ENCODE peak calls at places on chromosomes 11 and 22, in four cellular contexts. V, M, U and I are unnamed samples.
A peak's percentile ranks its signal among the peaks of the same experiment; 100 is the strongest.

GRCh38 chr11:111602865-111603632 is 800 bp downstream of the SIK2 start:
- DNase-seq in V (peak; percentile 49), M (no peak), U (peak; percentile 50), I (no peak)

GRCh38 chr11:43366597-43367121 is 7.9 kb downstream of the TTC17 start:
- DNase-seq in V (peak; percentile 60), M (no peak), U (no peak), I (no peak)

GRCh38 chr22:35437038-35437437 is 37.1 kb downstream of the MCM5 start:
- DNase-seq in V (no peak), M (no peak), U (peak; percentile 45), I (no peak)

GRCh38 chr22:20143883-20144665 is 6.8 kb downstream of the CCDC188 start:
- DNase-seq in V (no peak), M (no peak), U (no peak), I (no peak)

GRCh38 chr11:72225411-72225951 is 914 bp downstream of the INPPL1 start:
- DNase-seq in V (peak; percentile 39), M (no peak), U (peak; percentile 61), I (no peak)

GRCh38 chr11:129257512-129257911 is 65.4 kb upstream of the ARHGAP32 start:
- DNase-seq in V (no peak), M (no peak), U (no peak), I (no peak)

GRCh38 chr22:24954114-24954463 is 1.6 kb downstream of the KIAA1671 start:
- DNase-seq in V (no peak), M (no peak), U (no peak), I (no peak)

GRCh38 chr11:126415128-126415527 is 59.6 kb downstream of the ST3GAL4 start:
- DNase-seq in V (peak; percentile 84), M (no peak), U (no peak), I (no peak)

GRCh38 chr11:70233511-70233919 is 30.4 kb downstream of the FADD start:
- DNase-seq in V (peak; percentile 23), M (no peak), U (no peak), I (peak; percentile 29)

GRCh38 chr11:63537293-63538101 is 889 bp downstream of the PLAAT4 start:
- DNase-seq in V (peak; percentile 66), M (no peak), U (no peak), I (no peak)

GRCh38 chr22:45962756-45963155 is 14.2 kb downstream of the WNT7B start:
- DNase-seq in V (no peak), M (no peak), U (no peak), I (no peak)

GRCh38 chr11:110147965-110148709 is 54.9 kb downstream of the ZC3H12C start:
- DNase-seq in V (peak; percentile 66), M (no peak), U (no peak), I (peak; percentile 44)

GRCh38 chr11:133570376-133570775 is 38.1 kb upstream of the OPCML start:
- DNase-seq in V (no peak), M (no peak), U (no peak), I (no peak)

GRCh38 chr22:30435674-30436126 is 10.1 kb downstream of the MTFP1 start:
- DNase-seq in V (no peak), M (no peak), U (peak; percentile 93), I (no peak)

GRCh38 chr22:22168190-22168940 is 76.2 kb upstream of the VPREB1 start:
- DNase-seq in V (peak; percentile 62), M (no peak), U (peak; percentile 16), I (no peak)

GRCh38 chr22:46109474-46110003 is 40.8 kb upstream of the PPARA start:
- DNase-seq in V (no peak), M (no peak), U (no peak), I (no peak)

GRCh38 chr11:111299111-111300026 is 1.0 kb downstream of the POU2AF3 start:
- DNase-seq in V (peak; percentile 78), M (peak; percentile 78), U (peak; percentile 24), I (no peak)

GRCh38 chr11:107619926-107620325 is 29.0 kb downstream of the ELMOD1 start:
- DNase-seq in V (peak; percentile 18), M (no peak), U (no peak), I (no peak)

GRCh38 chr11:126488591-126489370 is 133.3 kb downstream of the ST3GAL4 start:
- DNase-seq in V (no peak), M (no peak), U (no peak), I (no peak)

GRCh38 chr11:34977039-34977906 is 60.9 kb downstream of the PDHX start:
- DNase-seq in V (peak; percentile 83), M (no peak), U (no peak), I (peak; percentile 66)

GRCh38 chr11:100563541-100564280 is 123.4 kb upstream of the ARHGAP42 start:
- DNase-seq in V (peak; percentile 29), M (no peak), U (no peak), I (no peak)

GRCh38 chr11:892106-892505 is 18.5 kb downstream of the CHID1 start:
- DNase-seq in V (no peak), M (no peak), U (no peak), I (no peak)
- TF ChIP-seq CTCF in V (no peak), M (no peak), U (no peak), I (peak; percentile 16)

GRCh38 chr11:47149781-47150180 is 26.9 kb downstream of the ARFGAP2 start:
- DNase-seq in V (no peak), M (no peak), U (no peak), I (no peak)
- TF ChIP-seq CTCF in V (no peak), M (no peak), U (no peak), I (no peak)

GRCh38 chr11:61890536-61891330 is 612 bp downstream of the FADS3 start:
- DNase-seq in V (peak; percentile 90), M (no peak), U (peak; percentile 73), I (peak; percentile 26)
- TF ChIP-seq CTCF in V (no peak), M (no peak), U (no peak), I (peak; percentile 27)

DNA sequence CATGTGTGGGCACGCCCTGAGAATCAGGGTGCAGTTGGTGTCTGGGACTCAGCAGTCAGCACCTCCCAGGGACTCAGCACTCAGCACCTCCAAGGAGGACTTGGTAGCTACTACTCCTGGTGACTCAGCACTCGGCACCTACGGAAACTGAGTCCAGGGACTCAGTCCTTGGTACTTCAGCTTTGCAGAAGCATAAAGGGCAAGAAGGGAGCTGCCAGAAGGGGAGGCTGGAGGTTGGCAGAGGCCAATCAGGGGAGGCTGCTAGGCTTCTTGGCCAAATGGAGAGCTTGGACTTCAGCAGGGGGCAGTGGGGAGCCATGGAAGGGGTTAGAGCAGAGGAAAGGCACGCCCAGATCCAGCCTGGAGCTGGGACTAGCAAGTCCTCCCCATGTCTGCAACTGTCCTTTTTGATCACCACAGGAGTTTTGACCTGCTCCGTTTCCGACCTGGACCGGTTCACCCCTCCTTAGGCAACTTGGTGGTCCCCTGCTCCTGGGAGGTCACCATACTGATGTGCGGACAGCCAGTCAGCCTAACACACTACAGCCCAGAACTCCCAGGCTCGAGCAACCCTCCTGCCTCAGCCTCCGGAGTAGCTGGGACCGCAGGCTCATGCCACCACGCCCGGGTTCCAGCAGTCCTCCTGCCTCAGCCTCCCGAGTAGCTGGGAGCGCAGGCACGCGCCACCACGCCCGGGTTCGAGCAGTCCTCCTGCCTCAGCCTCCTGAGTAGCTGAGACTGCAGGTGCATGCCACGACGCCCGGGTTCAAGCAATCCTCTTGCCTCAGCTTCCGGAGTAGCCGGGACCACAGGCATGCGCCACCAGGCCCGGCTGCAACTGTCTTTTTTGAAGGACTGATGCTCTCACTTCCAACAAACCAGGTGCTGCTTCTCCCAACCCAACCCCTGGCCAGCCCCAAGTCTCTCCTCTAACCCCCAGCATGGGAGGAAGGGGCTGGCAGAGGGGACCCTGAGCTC is 1.5 kb downstream of the ANO9 start:
- DNase-seq in V (peak; percentile 42), M (no peak), U (peak; percentile 33), I (no peak)
- TF ChIP-seq CTCF in V (peak; percentile 22), M (no peak), U (no peak), I (no peak)

DNA sequence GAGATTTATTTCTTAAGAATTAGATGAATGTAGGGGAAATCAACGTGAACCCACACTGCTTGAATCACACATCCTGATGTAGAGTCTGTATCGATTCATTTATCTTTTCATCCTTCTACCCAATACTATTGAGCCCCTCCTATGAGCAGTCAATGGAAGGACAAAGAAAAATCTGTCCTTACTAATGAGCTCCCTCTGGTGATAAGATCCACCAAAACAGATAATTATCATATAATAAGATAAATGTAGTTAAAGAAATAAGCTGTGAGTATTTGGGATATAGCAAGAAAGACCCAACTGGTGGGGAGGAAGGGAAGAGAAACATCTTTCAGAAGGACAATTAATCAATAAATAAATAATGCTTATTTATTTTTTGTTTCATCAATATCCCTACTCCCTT is 385.1 kb upstream of the CCDC90B start:
- DNase-seq in V (peak; percentile 18), M (no peak), U (no peak), I (no peak)
- TF ChIP-seq CTCF in V (peak; percentile 7), M (no peak), U (no peak), I (no peak)

DNA sequence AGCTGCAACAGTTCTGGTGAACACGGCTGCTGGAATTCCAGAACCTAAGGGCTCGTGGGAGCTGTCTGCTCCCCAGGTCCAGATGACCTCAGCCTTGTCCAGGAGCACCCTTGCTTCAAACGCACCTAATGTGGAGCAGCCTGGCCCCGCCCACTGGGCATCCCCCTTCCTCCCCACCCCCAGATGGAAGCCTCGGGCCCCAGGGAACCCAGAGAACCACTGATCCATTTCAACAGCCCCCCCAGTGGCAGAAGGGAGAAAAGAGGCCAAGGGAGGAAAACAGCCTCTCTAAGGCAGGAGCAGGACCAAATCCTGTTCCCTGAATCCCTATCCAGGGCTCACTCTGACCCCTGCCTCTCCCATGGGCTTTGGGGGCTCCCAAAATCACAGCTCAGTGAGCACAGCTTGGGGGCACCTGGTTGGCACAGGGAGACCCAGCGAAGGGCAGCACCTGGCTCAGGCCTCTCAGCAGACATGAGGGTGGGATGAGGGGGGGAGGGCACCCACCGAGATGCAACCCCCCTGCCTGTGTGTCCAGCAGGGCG is 1.2 kb downstream of the CYTH4 start:
- DNase-seq in V (no peak), M (no peak), U (peak; percentile 68), I (no peak)
- TF ChIP-seq CTCF in V (peak; percentile 31), M (no peak), U (no peak), I (peak; percentile 47)

GRCh38 chr11:75450826-75451783 is 18.1 kb upstream of the KLHL35 start:
- DNase-seq in V (no peak), M (peak; percentile 65), U (peak; percentile 60), I (no peak)
- TF ChIP-seq CTCF in V (peak; percentile 56), M (peak; percentile 72), U (peak; percentile 80), I (peak; percentile 61)

GRCh38 chr11:12083380-12083779 is 27.0 kb upstream of the MICAL2 start:
- DNase-seq in V (no peak), M (no peak), U (peak; percentile 54), I (no peak)
- TF ChIP-seq CTCF in V (no peak), M (no peak), U (no peak), I (peak; percentile 6)